ENCODE peak calls at places on chromosomes 2 and 18, in six cellular contexts. T, A, Y, Q, V and R are unnamed samples. For H3K4me1, the result is how much of the 10 kb centered on the place peaks cover.

GRCh38 chr2:181306785-181307184 is 150.4 kb upstream of the ITGA4 start:
- DNase-seq in T (no peak), V (no peak), Q (peak), A (peak), Y (no peak), R (peak)

GRCh38 chr2:234863043-234863934 is 88.5 kb upstream of the SH3BP4 start:
- DNase-seq in Q (peak), Y (peak), V (no peak), T (peak), A (no peak), R (no peak)

GRCh38 chr2:123495241-123495640 is 529.8 kb upstream of the CNTNAP5 start:
- DNase-seq in V (no peak), Y (no peak), T (no peak), A (no peak), Q (peak), R (no peak)

GRCh38 chr2:202632682-202633081 is 2.1 kb upstream of the FAM117B start:
- DNase-seq in T (no peak), V (no peak), A (no peak), Y (no peak), Q (no peak), R (no peak)

GRCh38 chr2:171345971-171346722 is 87.6 kb downstream of the METTL8 start:
- DNase-seq in V (no peak), T (no peak), Q (peak), Y (no peak), A (no peak), R (no peak)

GRCh38 chr2:176395273-176395854 is 126.1 kb downstream of the MTX2 start:
- DNase-seq in A (no peak), T (no peak), Y (peak), V (no peak), Q (peak), R (no peak)

GRCh38 chr2:170408461-170409163 is 230.7 kb downstream of the MYO3B start:
- DNase-seq in Y (no peak), T (no peak), Q (no peak), V (no peak), A (peak), R (no peak)

GRCh38 chr2:172215936-172216335 is 113.2 kb upstream of the DLX2 start:
- DNase-seq in V (no peak), Q (no peak), Y (no peak), A (no peak), T (no peak), R (no peak)

GRCh38 chr2:122237506-122237905 is 482.1 kb downstream of the TSN start:
- DNase-seq in T (no peak), Y (no peak), A (no peak), Q (peak), V (no peak), R (no peak)

GRCh38 chr2:4618141-4618540 is 914.8 kb downstream of the DCDC2C start:
- DNase-seq in Q (no peak), Y (no peak), A (no peak), V (no peak), T (no peak), R (no peak)

GRCh38 chr18:36128907-36129299 is 237 bp downstream of the SLC39A6 start:
- DNase-seq in Q (no peak), V (no peak), Y (no peak), T (peak), A (no peak), R (no peak)

GRCh38 chr18:3397031-3397750 is 52.8 kb upstream of the TGIF1 start:
- DNase-seq in A (no peak), Q (peak), T (no peak), Y (no peak), V (no peak), R (no peak)

GRCh38 chr18:57088883-57089282 is 58.0 kb upstream of the BOD1L2 start:
- DNase-seq in V (no peak), Y (no peak), A (peak), T (no peak), Q (no peak), R (no peak)

GRCh38 chr2:43898134-43898957 is 59.6 kb downstream of the ABCG8 start:
- DNase-seq in Y (peak), A (no peak), V (peak), T (no peak), Q (no peak), R (no peak)

GRCh38 chr2:216555274-216555673 is 56.6 kb downstream of the RPL37A start:
- DNase-seq in Y (no peak), Q (peak), T (no peak), V (no peak), A (no peak), R (no peak)

GRCh38 chr2:62293490-62294212 is 97.7 kb downstream of the B3GNT2 start:
- DNase-seq in V (peak), T (peak), Y (peak), Q (peak), A (peak), R (no peak)

GRCh38 chr2:106304612-106305184 is 110.6 kb upstream of the UXS1 start:
- DNase-seq in Y (no peak), V (no peak), A (no peak), Q (no peak), T (no peak), R (no peak)

GRCh38 chr2:7607774-7608173 is 690.6 kb downstream of the RNF144A start:
- DNase-seq in Q (no peak), V (no peak), T (no peak), Y (no peak), A (no peak), R (no peak)

GRCh38 chr2:171728989-171729951 is 42.0 kb downstream of the DYNC1I2 start:
- DNase-seq in T (no peak), Q (no peak), Y (no peak), A (no peak), V (no peak), R (no peak)

GRCh38 chr18:5238371-5238758 is 41.3 kb upstream of the AKAIN1 start:
- DNase-seq in A (peak), Y (peak), V (peak), T (peak), Q (peak), R (peak)

GRCh38 chr2:178756843-178757242 is 50.4 kb downstream of the TTN start:
- DNase-seq in V (no peak), Q (peak), A (no peak), Y (no peak), T (no peak), R (no peak)

GRCh38 chr2:97845133-97845532 is 131.8 kb downstream of the ZAP70 start:
- DNase-seq in T (no peak), A (no peak), V (no peak), Q (no peak), Y (no peak), R (no peak)

GRCh38 chr2:63679252-63679850 is 90.6 kb downstream of the MDH1 start:
- DNase-seq in V (no peak), Q (peak), Y (no peak), A (no peak), T (no peak), R (no peak)

GRCh38 chr18:23812566-23813440 is 123.5 kb downstream of the LAMA3 start:
- DNase-seq in Y (no peak), V (no peak), T (peak), A (peak), Q (peak), R (peak)

GRCh38 chr2:218877331-218877730 is 3.3 kb upstream of the WNT10A start:
- DNase-seq in Y (peak), T (no peak), A (peak), Q (no peak), V (no peak), R (no peak)

GRCh38 chr2:235688511-235689426 is 194.9 kb downstream of the AGAP1 start:
- DNase-seq in Q (no peak), A (no peak), V (no peak), Y (no peak), T (no peak), R (no peak)

GRCh38 chr2:118670868-118671267 is 176.6 kb downstream of the EN1 start:
- DNase-seq in V (no peak), T (no peak), A (no peak), Y (peak), Q (no peak), R (no peak)

GRCh38 chr18:48804856-48805610 is 145.7 kb downstream of the SMAD7 start:
- DNase-seq in Q (no peak), V (no peak), A (no peak), T (no peak), Y (no peak), R (no peak)

GRCh38 chr2:202375006-202375610 is 1.0 kb upstream of the BMPR2 start:
- DNase-seq in V (peak), A (no peak), T (peak), Q (peak), Y (peak), R (no peak)

GRCh38 chr2:133303150-133303549 is 265.1 kb downstream of the NCKAP5 start:
- DNase-seq in Q (peak), A (no peak), V (no peak), Y (no peak), T (no peak), R (no peak)

GRCh38 chr2:6423944-6424343 is 441.8 kb downstream of the CMPK2 start:
- DNase-seq in A (peak), V (no peak), Q (no peak), Y (no peak), T (no peak), R (no peak)

GRCh38 chr2:143717532-143718168 is 588.4 kb downstream of the ARHGAP15 start:
- DNase-seq in A (no peak), Y (no peak), Q (no peak), T (no peak), V (no peak), R (no peak)

GRCh38 chr2:240480834-240481623 is 45.6 kb downstream of the GPC1 start:
- DNase-seq in T (no peak), V (no peak), Q (no peak), A (no peak), Y (peak), R (no peak)

GRCh38 chr2:80968450-80968849 is 663.9 kb upstream of the LRRTM1 start:
- DNase-seq in Y (no peak), Q (peak), A (peak), V (peak), T (peak), R (no peak)

GRCh38 chr2:162926501-162926900 is 87.9 kb upstream of the KCNH7 start:
- DNase-seq in Y (no peak), T (no peak), V (no peak), Q (peak), A (no peak), R (no peak)

GRCh38 chr2:170191166-170191872 is 13.4 kb downstream of the MYO3B start:
- DNase-seq in Y (no peak), T (no peak), A (no peak), V (no peak), Q (no peak), R (no peak)

DNA sequence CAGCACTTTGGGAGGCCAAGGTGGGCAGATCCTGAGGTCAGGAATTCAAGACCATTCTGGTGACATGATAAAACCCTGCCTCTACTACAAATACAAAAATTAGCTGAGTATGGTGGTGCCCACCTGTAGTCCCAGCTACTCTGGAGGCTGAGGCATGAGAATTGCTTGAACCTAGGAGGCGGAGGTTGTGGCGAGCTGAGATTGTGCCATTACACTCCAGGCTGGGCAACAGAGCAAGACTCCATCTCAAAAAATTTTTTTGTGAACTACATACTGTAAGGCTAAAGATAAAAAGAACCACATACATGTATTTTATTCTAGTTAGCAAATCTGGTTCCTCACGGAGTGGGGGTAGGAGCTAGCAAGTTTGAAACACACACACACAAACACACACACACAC is 45.1 kb downstream of the RAB10 start:
- DNase-seq in T (no peak), V (no peak), Y (no peak), Q (no peak), A (no peak), R (no peak)
- H3K4me1 ChIP-seq in T (under half), V (under half), Y (under half), Q (half or more), A (under half), R (under half)

GRCh38 chr2:10798783-10799182 is 13.8 kb downstream of the PDIA6 start:
- DNase-seq in Q (no peak), Y (no peak), A (no peak), V (peak), T (no peak), R (no peak)

GRCh38 chr2:10796703-10797102 is 15.9 kb downstream of the PDIA6 start:
- DNase-seq in Q (no peak), A (no peak), Y (no peak), T (no peak), V (no peak), R (no peak)

GRCh38 chr2:10794891-10795290 is 17.7 kb downstream of the PDIA6 start:
- DNase-seq in V (no peak), Y (no peak), A (no peak), Q (no peak), T (no peak), R (no peak)

GRCh38 chr2:10795508-10796046 is 17.0 kb downstream of the PDIA6 start:
- DNase-seq in V (no peak), A (no peak), T (no peak), Y (no peak), Q (no peak), R (no peak)

DNA sequence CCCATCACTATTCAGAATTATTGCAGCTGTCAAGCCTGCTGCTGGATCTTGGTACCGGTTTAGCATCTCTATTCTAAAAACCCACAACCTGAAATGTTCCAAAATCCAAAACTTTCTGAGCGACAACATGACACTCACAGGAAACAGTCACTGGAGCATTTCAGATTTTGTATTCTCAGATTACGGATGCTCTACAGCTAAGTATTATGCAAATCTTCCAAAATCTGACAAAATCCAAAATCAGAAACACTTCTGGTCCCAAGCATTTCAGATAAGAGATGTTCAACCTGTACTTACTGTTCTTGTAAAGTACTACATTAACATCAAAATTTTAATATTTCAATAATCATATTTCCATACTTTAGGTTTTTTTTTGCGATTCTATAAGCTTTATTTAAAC is 12.4 kb downstream of the PDIA6 start:
- DNase-seq in V (no peak), Q (no peak), A (no peak), T (no peak), Y (no peak), R (no peak)
- TF ChIP-seq EZH2phosphoT487 in V (no peak), Q (no peak), A (no peak), T (no peak), Y (no peak), R (no peak)

GRCh38 chr2:207235621-207236020 is 69.9 kb upstream of the KLF7 start:
- DNase-seq in Q (no peak), V (no peak), Y (no peak), T (no peak), A (no peak), R (no peak)
- H3K4me1 ChIP-seq in Q (under half), V (under half), Y (under half), T (under half), A (under half), R (under half)

GRCh38 chr2:53450885-53451284 is 316.7 kb upstream of the CHAC2 start:
- DNase-seq in Q (no peak), T (no peak), A (no peak), V (no peak), Y (no peak), R (no peak)

GRCh38 chr2:53455094-53455493 is 312.5 kb upstream of the CHAC2 start:
- DNase-seq in T (no peak), Q (no peak), Y (no peak), A (no peak), V (no peak), R (no peak)

GRCh38 chr2:53448591-53448990 is 319.0 kb upstream of the CHAC2 start:
- DNase-seq in V (no peak), Q (peak), A (no peak), Y (no peak), T (no peak), R (no peak)

GRCh38 chr2:53452400-53452799 is 315.2 kb upstream of the CHAC2 start:
- DNase-seq in V (no peak), Y (no peak), T (peak), A (no peak), Q (no peak), R (no peak)

GRCh38 chr2:53452957-53453748 is 314.5 kb upstream of the CHAC2 start:
- DNase-seq in A (no peak), Q (no peak), V (no peak), Y (peak), T (no peak), R (no peak)
- TF ChIP-seq EZH2phosphoT487 in A (no peak), Q (no peak), V (no peak), Y (no peak), T (no peak), R (no peak)